ENCODE peak calls at places on chromosome 3, in ten cellular contexts. M is NCI-H2081 treated with DMSO at 0.1 percent for 48 hours; B is left ventricle myocardium superior; S is HTR-8/SVneo; R is activated naive CD8-positive, alpha-beta T cell treated with anti-CD3 and anti-CD28 coated beads for 36 hours; N is suprapubic skin; F is aorta; E is heart left ventricle; A is activated T-helper 1 cell treated with anti-CD3 and anti-CD28 coated beads, Interleukin-12 subunit alpha, Interleukin-12 subunit beta, Interleukin-2, Interleukin-4 antibody, amounts not matched to agents 30 ng/mL and 10 ng/mL and 1 ng/mL, durations not matched to agents 14 hours and 24 hours and 36 hours; Z is GM19239. D is an unnamed sample.

GRCh38 chr3:143901105-143901504 is 52.8 kb upstream of the SLC9A9 start:
- DNase-seq in B (no peak), A (no peak), F (no peak), R (no peak), N (no peak), S (no peak), E (no peak), Z (no peak), M (no peak), D (peak; percentile 70)

GRCh38 chr3:75048650-75049049 is 434.2 kb upstream of the CNTN3 start:
- DNase-seq in A (no peak), Z (no peak), B (no peak), M (no peak), R (no peak), S (no peak), N (no peak), E (no peak), F (no peak), D (no peak)

GRCh38 chr3:146159037-146159436 is 1.9 kb downstream of the PLOD2 start:
- DNase-seq in R (no peak), B (no peak), S (no peak), Z (no peak), A (no peak), N (no peak), E (no peak), F (no peak), M (no peak), D (no peak)

GRCh38 chr3:42663581-42664442 is 10.3 kb downstream of the ZBTB47 start:
- DNase-seq in S (no peak), F (peak; percentile 48), Z (no peak), N (no peak), M (no peak), A (no peak), E (peak; percentile 20), B (peak; percentile 37), R (no peak), D (no peak)

GRCh38 chr3:128650096-128651050 is at the start of gene RPN1:
- DNase-seq in N (peak; percentile 98), A (peak; percentile 94), E (peak; percentile 97), R (peak; percentile 94), M (peak; percentile 92), B (peak; percentile 98), Z (peak; percentile 90), F (peak; percentile 98), S (peak; percentile 94), D (peak; percentile 68)

GRCh38 chr3:150975992-150976368 is 3.5 kb upstream of the CLRN1 start:
- DNase-seq in S (no peak), A (no peak), B (no peak), Z (no peak), N (no peak), M (no peak), F (no peak), R (peak; percentile 27), E (no peak), D (no peak)

GRCh38 chr3:24145481-24145880 is 200.4 kb downstream of the NR1D2 start:
- DNase-seq in R (no peak), N (no peak), F (no peak), A (no peak), Z (no peak), B (no peak), M (no peak), S (no peak), E (no peak), D (no peak)

GRCh38 chr3:27615555-27615954 is 106.6 kb downstream of the EOMES start:
- DNase-seq in E (no peak), B (no peak), A (no peak), F (no peak), Z (no peak), R (no peak), S (no peak), M (no peak), N (no peak), D (no peak)

GRCh38 chr3:5510300-5510699 is 322.8 kb downstream of the EDEM1 start:
- DNase-seq in S (no peak), R (no peak), Z (no peak), M (no peak), N (no peak), E (no peak), B (no peak), A (no peak), F (no peak), D (no peak)

GRCh38 chr3:23945653-23945902 is 492 bp downstream of the NR1D2 start:
- DNase-seq in M (no peak), F (no peak), R (no peak), A (no peak), S (no peak), B (no peak), N (no peak), E (no peak), Z (no peak), D (no peak)

GRCh38 chr3:140341817-140342403 is 336.0 kb upstream of the TRIM42 start:
- DNase-seq in R (no peak), B (no peak), N (no peak), S (no peak), E (no peak), M (peak; percentile 50), F (no peak), A (no peak), Z (no peak), D (no peak)

GRCh38 chr3:119145128-119145499 is 851 bp upstream of the TEX55 start:
- DNase-seq in B (no peak), A (no peak), E (no peak), S (no peak), F (no peak), N (no peak), M (no peak), Z (no peak), R (no peak), D (no peak)

GRCh38 chr3:116148881-116149530 is 296.3 kb downstream of the LSAMP start:
- DNase-seq in M (peak; percentile 94), F (no peak), N (no peak), Z (no peak), A (no peak), E (no peak), B (no peak), R (no peak), S (no peak), D (no peak)

GRCh38 chr3:1540686-1541085 is 447.9 kb downstream of the CNTN6 start:
- DNase-seq in E (no peak), Z (no peak), B (no peak), R (no peak), M (no peak), S (no peak), N (no peak), F (no peak), A (no peak), D (no peak)

GRCh38 chr3:36095238-36095637 is 285.1 kb upstream of the STAC start:
- DNase-seq in R (no peak), M (no peak), F (no peak), N (no peak), Z (no peak), S (no peak), E (no peak), B (no peak), A (no peak), D (no peak)

GRCh38 chr3:159859424-159859823 is 129.2 kb upstream of the IL12A start:
- DNase-seq in A (no peak), E (no peak), M (no peak), R (no peak), Z (no peak), F (no peak), S (no peak), B (no peak), N (no peak), D (no peak)

GRCh38 chr3:106333911-106334618 is 465.3 kb upstream of the CBLB start:
- DNase-seq in F (no peak), M (no peak), E (no peak), R (peak; percentile 60), B (no peak), N (no peak), S (no peak), A (peak; percentile 31), Z (peak; percentile 9), D (peak; percentile 54)

GRCh38 chr3:121757087-121757811 is 7.7 kb upstream of the GOLGB1 start:
- DNase-seq in A (no peak), Z (no peak), F (no peak), R (no peak), S (no peak), M (no peak), E (no peak), N (no peak), B (peak; percentile 41), D (no peak)

GRCh38 chr3:46998121-46998851 is 18.8 kb downstream of the NBEAL2 start:
- DNase-seq in N (no peak), M (no peak), A (peak; percentile 47), R (peak; percentile 77), Z (peak; percentile 94), B (peak; percentile 90), F (peak; percentile 80), S (peak; percentile 46), E (peak; percentile 71), D (no peak)

GRCh38 chr3:123298903-123299302 is 97.2 kb downstream of the SEC22A start:
- DNase-seq in A (no peak), Z (no peak), E (no peak), F (no peak), R (no peak), N (no peak), M (no peak), S (no peak), B (no peak), D (no peak)

GRCh38 chr3:184583345-184584000 is 21.9 kb downstream of the EPHB3 start:
- DNase-seq in E (peak; percentile 70), N (no peak), S (no peak), A (no peak), F (no peak), B (peak; percentile 77), M (no peak), Z (no peak), R (no peak), D (no peak)

GRCh38 chr3:32840086-32840841 is 22.5 kb downstream of the TRIM71 start:
- DNase-seq in F (no peak), Z (no peak), B (no peak), M (no peak), S (no peak), A (no peak), N (no peak), R (no peak), E (no peak), D (no peak)

GRCh38 chr3:7025581-7026300 is 164.8 kb downstream of the GRM7 start:
- DNase-seq in M (no peak), N (no peak), S (no peak), R (no peak), Z (no peak), E (no peak), A (no peak), B (no peak), F (no peak), D (no peak)

GRCh38 chr3:42755681-42756578 is 17.1 kb downstream of the CCDC13 start:
- DNase-seq in R (no peak), E (no peak), S (peak; percentile 32), Z (no peak), A (no peak), M (no peak), B (no peak), N (no peak), F (no peak), D (no peak)

GRCh38 chr3:99789322-99789721 is 28.3 kb upstream of the CMSS1 start:
- DNase-seq in E (peak; percentile 25), N (no peak), F (no peak), A (no peak), B (no peak), S (peak; percentile 60), M (peak; percentile 16), Z (peak; percentile 6), R (no peak), D (no peak)

GRCh38 chr3:188147782-188148181 is 6.2 kb upstream of the LPP start:
- DNase-seq in M (no peak), Z (no peak), B (no peak), S (no peak), E (no peak), F (no peak), A (no peak), N (no peak), R (no peak), D (no peak)

GRCh38 chr3:195897081-195897852 is 11.1 kb downstream of the TNK2 start:
- DNase-seq in F (peak; percentile 53), E (no peak), R (no peak), N (peak; percentile 70), M (no peak), B (peak; percentile 45), S (peak; percentile 52), Z (no peak), A (no peak), D (no peak)

GRCh38 chr3:52006017-52006819 is 10.5 kb upstream of the RPL29 start:
- DNase-seq in F (no peak), M (no peak), N (no peak), S (no peak), A (no peak), Z (no peak), R (no peak), E (no peak), B (no peak), D (no peak)

D was measured in non-pigmented ciliary epithelial cell.